ENCODE peak calls at places on chromosomes 5 and 9, in four cellular contexts. V is Panc1, Z is lower lobe of right lung, N is MM.1S. K is an unnamed sample. For H3K27me3 and H3K9me3, the result is how much of the 10 kb centered on the place peaks cover.

GRCh38 chr9:69822091-69822750 is 1.6 kb downstream of the CFAP95 start:
- DNase-seq in N (no peak), V (no peak), Z (no peak), K (no peak)

GRCh38 chr5:84131372-84131771 is 253.3 kb downstream of the EDIL3 start:
- DNase-seq in N (no peak), Z (no peak), V (no peak), K (no peak)

GRCh38 chr5:128111818-128112448 is 28.4 kb downstream of the SLC12A2 start:
- DNase-seq in Z (no peak), N (no peak), V (no peak), K (peak)

GRCh38 chr5:88515881-88516819 is 247.5 kb upstream of the TMEM161B start:
- DNase-seq in V (no peak), N (no peak), Z (no peak), K (no peak)

GRCh38 chr5:102542064-102542463 is 43.3 kb upstream of the SLCO6A1 start:
- DNase-seq in N (no peak), Z (no peak), V (no peak), K (no peak)

GRCh38 chr9:122366074-122366672 is 4.7 kb upstream of the PTGS1 start:
- DNase-seq in V (no peak), Z (no peak), N (no peak), K (no peak)

GRCh38 chr5:142770650-142771609 is 753 bp downstream of the ARHGAP26 start:
- DNase-seq in Z (peak), N (peak), V (no peak), K (no peak)

GRCh38 chr5:93582677-93583524 is at the start of gene NR2F1:
- DNase-seq in Z (peak), V (no peak), N (peak), K (peak)

GRCh38 chr5:35162848-35163770 is 67.2 kb downstream of the PRLR start:
- DNase-seq in V (no peak), N (no peak), Z (no peak), K (no peak)

GRCh38 chr9:136733611-136734010 is 9.1 kb downstream of the LCN10 start:
- DNase-seq in N (no peak), V (no peak), Z (no peak), K (no peak)

GRCh38 chr9:99561435-99562262 is 260.0 kb upstream of the NR4A3 start:
- DNase-seq in N (no peak), Z (no peak), V (no peak), K (no peak)

GRCh38 chr9:4464911-4465513 is 25.3 kb upstream of the SLC1A1 start:
- DNase-seq in V (no peak), Z (no peak), N (no peak), K (no peak)

GRCh38 chr5:146967646-146968045 is 89.1 kb upstream of the PPP2R2B start:
- DNase-seq in V (no peak), N (no peak), Z (no peak), K (no peak)

GRCh38 chr9:1400983-1401382 is 350.8 kb downstream of the DMRT2 start:
- DNase-seq in Z (no peak), N (no peak), V (no peak), K (no peak)

GRCh38 chr9:86519216-86519615 is 165.0 kb upstream of the TUT7 start:
- DNase-seq in Z (no peak), N (no peak), V (no peak), K (no peak)

GRCh38 chr5:168464214-168464613 is 22.1 kb upstream of the RARS1 start:
- DNase-seq in N (no peak), Z (no peak), V (no peak), K (no peak)

GRCh38 chr5:54663876-54664275 is 146.3 kb downstream of the SNX18 start:
- DNase-seq in V (no peak), N (no peak), Z (no peak), K (peak)

GRCh38 chr9:38074441-38074943 is 5.5 kb upstream of the SHB start:
- DNase-seq in N (no peak), V (no peak), Z (peak), K (peak)

GRCh38 chr5:177600458-177601018 is 606 bp downstream of the B4GALT7 start:
- DNase-seq in V (no peak), Z (no peak), N (no peak), K (no peak)

GRCh38 chr9:77512876-77513275 is 135.2 kb downstream of the GNA14 start:
- DNase-seq in Z (no peak), N (no peak), V (no peak), K (no peak)

GRCh38 chr5:115873392-115873791 is 31.7 kb downstream of the AP3S1 start:
- DNase-seq in V (no peak), N (no peak), Z (no peak), K (no peak)

GRCh38 chr9:127720031-127720864 is 4.4 kb downstream of the TTC16 start:
- DNase-seq in Z (no peak), N (no peak), V (no peak), K (no peak)

GRCh38 chr9:20227166-20227874 is 395.0 kb downstream of the MLLT3 start:
- DNase-seq in Z (no peak), V (no peak), N (no peak), K (no peak)

GRCh38 chr9:22457448-22457847 is 10.8 kb downstream of the DMRTA1 start:
- DNase-seq in V (no peak), N (no peak), Z (no peak), K (no peak)
- H3K27me3 ChIP-seq in V (under half), N (under half), Z (under half), K (under half)

GRCh38 chr5:41508186-41508585 is 2.2 kb downstream of the PLCXD3 start:
- DNase-seq in V (no peak), Z (no peak), N (no peak), K (no peak)

GRCh38 chr5:41507501-41507900 is 2.9 kb downstream of the PLCXD3 start:
- DNase-seq in Z (no peak), V (no peak), N (no peak), K (no peak)

GRCh38 chr5:41510176-41510831 is at the start of gene PLCXD3:
- DNase-seq in V (no peak), Z (peak), N (no peak), K (no peak)

GRCh38 chr5:41509399-41510175 is 814 bp downstream of the PLCXD3 start:
- DNase-seq in N (no peak), V (no peak), Z (no peak), K (no peak)

DNA sequence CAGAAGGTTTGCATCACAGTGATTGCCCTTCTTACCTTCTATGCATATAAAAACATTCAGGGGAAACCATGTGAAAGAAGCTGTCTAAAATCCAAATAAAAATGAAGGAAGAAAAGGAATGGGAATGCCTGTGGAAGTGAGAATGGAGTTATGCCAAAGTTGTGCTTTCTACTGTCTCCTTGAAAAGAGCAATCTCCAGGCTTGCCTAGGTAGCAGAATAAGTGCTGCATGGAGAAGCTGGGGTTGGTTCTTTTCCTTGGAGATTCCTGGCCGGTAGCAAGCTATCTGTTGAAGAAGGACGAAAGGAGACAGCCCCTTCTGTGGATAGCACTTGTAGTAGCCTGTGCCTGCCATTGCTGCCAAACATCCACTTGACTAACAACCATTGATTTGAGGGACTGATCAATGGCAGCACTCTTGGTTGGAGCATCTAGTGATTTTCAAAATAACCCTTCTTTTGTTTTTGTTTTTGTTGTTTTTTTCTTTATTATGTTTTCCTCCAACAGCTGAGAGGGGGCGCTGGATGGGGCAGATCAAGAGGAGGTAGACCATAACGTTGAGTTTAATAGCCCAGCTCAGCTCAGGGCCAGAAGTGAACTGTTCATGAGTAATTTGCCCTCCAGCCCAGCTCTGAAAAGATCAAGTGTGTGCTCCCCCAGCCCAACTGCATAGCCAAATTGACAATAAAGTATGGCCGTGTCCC is 1.6 kb downstream of the PLCXD3 start:
- DNase-seq in Z (no peak), V (no peak), N (no peak), K (no peak)
- TF ChIP-seq CTCF in Z (no peak), V (no peak), N (no peak), K (no peak)

GRCh38 chr5:179187229-179187678 is 127.1 kb downstream of the ZNF354C start:
- DNase-seq in V (no peak), N (no peak), Z (peak), K (no peak)
- H3K9me3 ChIP-seq in V (under half), N (under half), Z (under half), K (under half)

DNA sequence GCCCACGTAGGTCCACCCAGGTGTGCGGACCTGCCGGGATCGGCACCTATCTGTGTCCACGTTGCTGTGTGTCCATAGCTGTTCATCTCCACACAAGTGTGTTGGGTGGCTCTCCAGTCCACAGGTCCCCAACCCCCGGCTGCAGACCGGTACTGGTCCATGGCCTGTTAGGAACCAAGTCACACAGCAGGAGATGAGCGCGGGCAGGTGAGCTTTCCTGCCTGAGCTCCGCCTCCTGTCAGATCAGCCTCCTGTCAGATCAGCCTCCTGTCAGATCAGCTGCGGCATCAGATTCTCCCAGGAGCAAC is 18.9 kb downstream of the LAMC3 start:
- DNase-seq in N (no peak), V (no peak), Z (no peak), K (no peak)
- H3K27me3 ChIP-seq in N (half or more), V (under half), Z (under half), K (half or more)

GRCh38 chr9:131554088-131554864 is 9.0 kb downstream of the PRRT1B start:
- DNase-seq in V (no peak), Z (no peak), N (no peak), K (no peak)

GRCh38 chr9:131555841-131556673 is 10.7 kb downstream of the PRRT1B start:
- DNase-seq in Z (no peak), V (no peak), N (no peak), K (no peak)

GRCh38 chr9:131559416-131560000 is 14.2 kb downstream of the PRRT1B start:
- DNase-seq in N (no peak), Z (no peak), V (no peak), K (no peak)

GRCh38 chr9:131554865-131555351 is 9.6 kb downstream of the PRRT1B start:
- DNase-seq in Z (no peak), N (no peak), V (no peak), K (no peak)

DNA sequence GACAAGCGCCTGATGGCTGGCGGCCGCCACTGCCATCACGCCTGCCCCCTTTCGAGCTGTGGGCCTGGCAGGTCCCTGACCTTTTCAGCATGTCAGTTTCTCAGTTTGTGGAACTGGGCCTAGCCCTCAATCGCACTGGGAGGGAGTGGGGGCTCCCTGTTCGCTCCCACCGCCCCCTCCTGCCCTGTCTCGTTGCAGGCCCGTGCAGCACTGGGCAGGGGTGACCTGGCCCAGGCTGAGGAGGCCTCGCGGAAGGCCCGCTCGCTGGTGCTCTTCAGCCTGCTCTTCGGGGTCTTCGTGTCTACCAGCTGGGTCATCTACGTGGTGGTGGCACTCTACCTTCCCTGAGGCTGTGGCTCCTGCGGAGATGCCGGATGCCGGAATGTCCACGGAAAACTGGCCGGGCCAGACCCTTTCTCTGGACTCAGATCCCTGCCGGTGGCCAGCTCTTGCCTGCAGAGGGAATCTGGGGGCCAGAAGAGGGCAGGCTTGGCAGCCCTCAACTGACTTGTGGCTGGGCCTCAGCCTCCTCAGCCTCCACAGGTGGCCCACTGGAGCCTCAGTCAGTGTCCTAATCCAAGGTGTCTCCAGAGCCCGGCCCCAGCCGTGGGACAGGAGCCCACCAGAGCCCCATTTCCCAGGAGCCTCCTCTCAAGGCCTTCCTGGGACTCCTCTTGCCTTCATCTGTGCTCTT is 12.7 kb downstream of the PRRT1B start:
- DNase-seq in N (no peak), Z (no peak), V (no peak), K (no peak)
- TF ChIP-seq CTCF in N (no peak), Z (no peak), V (no peak), K (no peak)

DNA sequence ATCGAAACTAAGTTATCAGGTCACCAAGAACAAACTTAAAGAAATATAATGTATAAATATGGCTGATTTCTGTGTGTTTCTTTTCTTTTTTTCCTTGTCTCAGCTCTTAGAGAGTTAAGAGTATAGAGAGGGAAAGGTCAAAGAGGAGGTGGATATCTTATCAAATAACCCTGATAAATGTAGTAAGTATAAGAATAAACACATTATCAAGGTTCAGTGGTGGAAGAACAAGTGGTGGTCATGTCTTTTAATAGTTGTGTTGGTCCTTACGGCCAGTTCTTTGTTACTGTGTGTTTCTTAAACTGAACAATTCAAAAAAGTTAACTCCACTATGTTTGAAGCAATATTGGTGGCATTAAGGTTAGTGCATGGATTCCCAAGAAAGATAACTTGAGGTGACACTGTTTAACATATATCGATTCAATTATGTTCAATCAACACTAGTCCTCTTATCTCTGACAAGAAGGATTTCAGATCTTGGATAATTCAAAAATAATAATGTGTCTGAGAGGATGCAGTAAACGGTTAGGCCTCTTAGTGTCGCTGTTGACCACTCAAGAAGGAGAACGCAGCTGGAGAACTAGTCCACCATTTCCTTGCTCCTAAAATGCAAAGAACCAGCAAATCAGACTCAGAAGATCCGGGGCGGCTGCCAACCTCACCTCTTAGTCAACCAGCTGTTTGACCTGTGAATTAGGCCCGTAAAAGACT is at the start of gene PCDHGA3:
- DNase-seq in Z (no peak), N (peak), V (no peak), K (no peak)
- H3K9me3 ChIP-seq in Z (half or more), N (under half), V (under half), K (half or more)

GRCh38 chr5:174097486-174098185 is 52.1 kb downstream of the NSG2 start:
- DNase-seq in N (no peak), V (no peak), Z (no peak), K (no peak)

GRCh38 chr5:174098694-174099093 is 53.2 kb downstream of the NSG2 start:
- DNase-seq in V (no peak), N (no peak), Z (no peak), K (no peak)

GRCh38 chr5:174096619-174097018 is 51.1 kb downstream of the NSG2 start:
- DNase-seq in Z (no peak), V (no peak), N (no peak), K (no peak)

GRCh38 chr5:174093132-174093531 is 47.6 kb downstream of the NSG2 start:
- DNase-seq in V (no peak), N (no peak), Z (no peak), K (no peak)

DNA sequence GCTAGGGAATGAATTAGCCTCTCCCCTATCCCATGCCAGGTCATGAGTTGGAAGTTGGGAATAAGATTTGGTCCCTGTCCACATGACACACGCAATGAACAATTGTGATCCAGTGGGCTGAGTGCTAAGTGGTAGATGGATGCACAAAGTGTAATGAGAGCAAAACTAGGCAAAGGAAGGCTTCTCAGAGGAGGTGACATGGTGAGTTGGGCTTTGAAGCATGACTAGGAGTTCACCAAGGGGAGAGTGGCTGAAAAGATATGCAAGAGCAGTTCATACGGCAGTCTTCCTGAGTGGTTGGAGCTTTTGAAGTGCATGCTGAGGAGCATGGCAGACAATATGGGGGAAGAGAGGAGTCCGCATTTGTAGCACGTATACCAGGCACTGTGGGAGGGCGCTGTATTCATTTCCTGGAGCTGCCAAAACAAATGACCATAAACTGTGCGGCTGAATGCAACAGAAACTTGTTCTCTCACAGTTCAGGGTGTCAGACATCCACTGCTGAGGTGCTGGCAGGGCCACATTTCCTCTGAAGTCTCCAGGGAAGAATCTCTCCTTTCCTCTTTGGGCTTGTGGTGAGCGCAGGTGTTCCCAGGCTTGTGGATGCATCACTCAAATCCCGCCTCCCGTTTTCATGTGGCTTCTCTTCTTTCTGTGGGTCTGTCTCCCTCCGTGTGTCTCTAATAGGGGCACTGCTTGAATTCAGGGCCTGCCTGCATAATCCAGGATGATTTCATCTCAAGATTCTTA is 49.5 kb downstream of the NSG2 start:
- DNase-seq in N (no peak), V (no peak), Z (no peak), K (no peak)
- H3K27me3 ChIP-seq in N (under half), V (under half), Z (under half), K (under half)

GRCh38 chr5:9733456-9733855 is 103.3 kb upstream of the TAS2R1 start:
- DNase-seq in Z (no peak), V (no peak), N (no peak), K (no peak)

GRCh38 chr5:9737265-9737664 is 107.1 kb upstream of the TAS2R1 start:
- DNase-seq in Z (no peak), V (no peak), N (no peak), K (no peak)

GRCh38 chr5:9742848-9743247 is 112.7 kb upstream of the TAS2R1 start:
- DNase-seq in V (no peak), Z (no peak), N (no peak), K (no peak)

DNA sequence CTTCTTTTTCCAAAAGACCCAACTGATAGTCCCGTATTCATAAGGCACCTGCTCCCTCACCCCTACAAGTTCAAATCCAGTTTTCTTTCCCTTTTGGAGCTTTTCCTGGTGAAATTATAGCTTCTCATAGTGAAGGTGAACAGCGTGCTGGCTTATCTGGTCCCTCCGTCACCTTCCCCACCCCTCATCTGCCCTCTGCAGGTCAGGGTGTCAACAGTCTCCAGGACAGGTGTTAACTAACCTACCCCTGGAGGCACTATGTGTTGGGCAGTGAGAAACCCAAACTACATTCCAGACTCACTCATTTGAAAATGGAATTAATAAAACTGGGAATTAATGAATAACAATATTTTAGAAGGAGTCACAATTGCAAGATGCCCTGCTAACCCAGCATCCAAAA is 109.0 kb upstream of the TAS2R1 start:
- DNase-seq in V (no peak), Z (no peak), N (no peak), K (no peak)
- TF ChIP-seq CTCF in V (no peak), Z (no peak), N (no peak), K (no peak)

GRCh38 chr5:150901446-150901845 is 3.3 kb downstream of the ZNF300 start:
- DNase-seq in Z (no peak), V (no peak), N (no peak), K (no peak)
- H3K9me3 ChIP-seq in Z (half or more), V (half or more), N (under half), K (under half)

GRCh38 chr9:74498616-74499095 is 1.5 kb downstream of the RORB start:
- DNase-seq in N (no peak), V (no peak), Z (no peak), K (no peak)

GRCh38 chr9:74500584-74500924 is 3.4 kb downstream of the RORB start:
- DNase-seq in V (no peak), N (no peak), Z (no peak), K (no peak)

GRCh38 chr9:74499770-74500583 is 2.8 kb downstream of the RORB start:
- DNase-seq in Z (no peak), N (no peak), V (no peak), K (no peak)

GRCh38 chr9:74497750-74498615 is 848 bp downstream of the RORB start:
- DNase-seq in Z (peak), N (peak), V (no peak), K (no peak)

GRCh38 chr9:74499111-74499601 is 2.0 kb downstream of the RORB start:
- DNase-seq in Z (no peak), N (no peak), V (no peak), K (no peak)
- H3K27me3 ChIP-seq in Z (half or more), N (under half), V (under half), K (under half)

K was measured in AG04450.